ENCODE peak calls at places on chromosomes 3 and 15, in four cellular contexts. I, J, Z and Q are unnamed samples.

GRCh38 chr15:85289677-85290365 is 90.6 kb upstream of the AKAP13 start:
- DNase-seq in I (peak; percentile 13), J (no peak), Z (no peak), Q (peak; percentile 54)

GRCh38 chr15:50137893-50138292 is 18.9 kb upstream of the ATP8B4 start:
- DNase-seq in I (no peak), J (no peak), Z (no peak), Q (no peak)

GRCh38 chr3:136604961-136605360 is 147.2 kb downstream of the STAG1 start:
- DNase-seq in I (no peak), J (no peak), Z (no peak), Q (no peak)

GRCh38 chr15:70794596-70795310 is 31.4 kb upstream of the UACA start:
- DNase-seq in I (no peak), J (no peak), Z (no peak), Q (no peak)

GRCh38 chr3:42654331-42655201 is 1.1 kb downstream of the ZBTB47 start:
- DNase-seq in I (peak; percentile 44), J (no peak), Z (peak; percentile 91), Q (peak; percentile 76)

GRCh38 chr15:63598467-63599400 is 1.5 kb downstream of the FBXL22 start:
- DNase-seq in I (peak; percentile 32), J (no peak), Z (no peak), Q (no peak)

GRCh38 chr3:159787794-159788205 is 200.8 kb upstream of the IL12A start:
- DNase-seq in I (peak; percentile 64), J (no peak), Z (no peak), Q (no peak)

GRCh38 chr15:22980189-22981136 is at the start of gene CYFIP1:
- DNase-seq in I (peak; percentile 68), J (no peak), Z (peak; percentile 94), Q (peak; percentile 73)

GRCh38 chr3:149969110-149969944 is 1.4 kb downstream of the PFN2 start:
- DNase-seq in I (peak; percentile 78), J (no peak), Z (peak; percentile 25), Q (peak; percentile 52)

GRCh38 chr3:15819576-15819975 is 21.8 kb upstream of the ANKRD28 start:
- DNase-seq in I (no peak), J (no peak), Z (no peak), Q (no peak)

GRCh38 chr3:30289324-30289723 is 317.1 kb upstream of the TGFBR2 start:
- DNase-seq in I (peak; percentile 78), J (no peak), Z (no peak), Q (no peak)

GRCh38 chr3:56145410-56145809 is 322.9 kb downstream of the ERC2 start:
- DNase-seq in I (no peak), J (no peak), Z (no peak), Q (no peak)

GRCh38 chr3:126476166-126476975 is 680 bp upstream of the ZXDC start:
- DNase-seq in I (no peak), J (no peak), Z (no peak), Q (peak; percentile 56)

GRCh38 chr3:90102146-90102545 is 994.7 kb downstream of the EPHA3 start:
- DNase-seq in I (no peak), J (no peak), Z (no peak), Q (no peak)

GRCh38 chr3:43632269-43632733 is 10.5 kb upstream of the ANO10 start:
- DNase-seq in I (no peak), J (no peak), Z (peak; percentile 53), Q (no peak)

GRCh38 chr3:14119651-14120050 is 5.0 kb downstream of the CHCHD4 start:
- DNase-seq in I (no peak), J (no peak), Z (no peak), Q (no peak)

GRCh38 chr3:112319516-112320276 is 13.3 kb upstream of the CD200 start:
- DNase-seq in I (no peak), J (no peak), Z (no peak), Q (no peak)

DNA sequence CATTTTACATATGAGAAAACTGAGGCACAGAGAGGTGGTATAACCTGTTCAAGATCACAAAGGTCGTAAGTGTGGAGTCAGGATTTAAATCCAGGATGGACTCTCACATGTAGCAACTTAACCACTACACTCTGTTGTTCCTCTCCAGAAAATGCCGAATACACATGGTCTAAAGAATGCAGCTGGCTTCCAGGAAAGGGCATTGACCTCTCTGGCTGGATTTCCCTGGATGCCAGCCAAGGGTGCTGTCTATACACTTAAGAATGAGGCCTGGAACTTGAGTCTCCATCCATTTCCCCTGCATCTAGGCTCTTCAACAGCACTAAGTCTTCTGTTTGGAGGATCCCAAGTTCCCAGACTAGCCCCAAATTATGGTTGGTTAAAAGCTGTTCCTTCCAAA is 60.5 kb downstream of the CERS3 start:
- DNase-seq in I (no peak), J (no peak), Z (no peak), Q (no peak)
- TF ChIP-seq TARDBP in I (no peak), J (no peak), Z (no peak), Q (no peak)

DNA sequence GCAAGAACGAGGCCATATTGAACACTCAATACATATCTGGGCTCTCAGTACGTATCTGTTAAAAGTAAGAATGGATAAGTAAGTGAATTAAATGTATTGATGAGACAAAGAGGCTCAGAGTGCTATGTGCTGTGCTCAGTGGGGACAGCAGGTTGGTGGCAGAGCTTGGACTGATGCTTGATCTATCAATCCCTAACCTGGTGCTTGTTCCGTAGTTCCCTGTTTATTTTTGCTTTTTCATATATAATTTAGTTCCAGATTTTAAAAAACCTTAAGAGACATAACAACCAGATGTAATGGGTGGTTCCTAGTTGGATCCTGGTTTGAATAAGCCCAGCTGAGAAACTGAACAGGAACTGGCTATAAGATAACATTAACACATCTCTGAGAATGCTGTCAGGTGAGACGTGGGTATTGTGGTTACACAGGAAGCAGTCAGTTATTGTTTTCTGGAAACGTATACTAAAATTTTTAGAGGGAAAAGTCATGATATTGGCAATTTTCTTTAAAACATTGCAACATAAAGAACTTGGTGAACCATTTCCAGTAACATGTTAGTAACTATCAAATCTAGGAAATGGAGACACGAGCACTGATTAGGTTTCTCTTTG is 120.5 kb downstream of the FOXB1 start:
- DNase-seq in I (no peak), J (no peak), Z (no peak), Q (no peak)
- TF ChIP-seq SP1 in I (no peak), J (no peak), Z (no peak), Q (no peak)

GRCh38 chr15:86879250-86880229 is 799.9 kb downstream of the AGBL1 start:
- DNase-seq in I (no peak), J (no peak), Z (no peak), Q (no peak)
- TF ChIP-seq BHLHE40 in I (no peak), J (no peak), Z (no peak), Q (no peak)

GRCh38 chr15:92392462-92392861 is 1.2 kb upstream of the ST8SIA2 start:
- DNase-seq in I (no peak), J (no peak), Z (no peak), Q (no peak)
- TF ChIP-seq TARDBP in I (no peak), J (no peak), Z (no peak), Q (no peak)

GRCh38 chr15:44033894-44034293 is 161.2 kb downstream of the FRMD5 start:
- DNase-seq in I (no peak), J (no peak), Z (no peak), Q (no peak)

GRCh38 chr15:44034933-44035624 is 160.0 kb downstream of the FRMD5 start:
- DNase-seq in I (no peak), J (no peak), Z (no peak), Q (no peak)

GRCh38 chr15:44029940-44030568 is 165.0 kb downstream of the FRMD5 start:
- DNase-seq in I (no peak), J (no peak), Z (no peak), Q (no peak)

GRCh38 chr15:44035781-44036699 is 159.0 kb downstream of the FRMD5 start:
- DNase-seq in I (no peak), J (no peak), Z (no peak), Q (no peak)

DNA sequence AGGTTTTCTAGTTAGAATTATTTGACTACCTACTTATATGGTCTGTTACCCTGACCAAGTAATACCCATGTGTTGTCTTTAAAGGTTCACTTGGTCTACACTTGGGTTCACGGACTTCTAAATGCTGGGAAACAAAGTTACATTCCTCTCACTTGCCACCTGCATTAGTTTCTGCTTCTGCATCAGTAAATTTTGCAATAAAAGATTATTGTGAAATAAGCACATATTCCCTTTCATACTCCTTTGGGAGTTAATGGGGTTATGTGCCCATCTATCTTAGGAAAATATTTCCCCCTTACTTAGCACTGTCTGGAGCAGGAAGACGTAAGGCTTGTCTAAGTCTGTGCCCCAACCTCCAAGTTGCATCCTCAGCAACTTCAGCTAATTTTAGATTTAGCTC is 160.7 kb downstream of the FRMD5 start:
- DNase-seq in I (no peak), J (no peak), Z (no peak), Q (no peak)
- TF ChIP-seq SP1 in I (no peak), J (no peak), Z (no peak), Q (no peak)

DNA sequence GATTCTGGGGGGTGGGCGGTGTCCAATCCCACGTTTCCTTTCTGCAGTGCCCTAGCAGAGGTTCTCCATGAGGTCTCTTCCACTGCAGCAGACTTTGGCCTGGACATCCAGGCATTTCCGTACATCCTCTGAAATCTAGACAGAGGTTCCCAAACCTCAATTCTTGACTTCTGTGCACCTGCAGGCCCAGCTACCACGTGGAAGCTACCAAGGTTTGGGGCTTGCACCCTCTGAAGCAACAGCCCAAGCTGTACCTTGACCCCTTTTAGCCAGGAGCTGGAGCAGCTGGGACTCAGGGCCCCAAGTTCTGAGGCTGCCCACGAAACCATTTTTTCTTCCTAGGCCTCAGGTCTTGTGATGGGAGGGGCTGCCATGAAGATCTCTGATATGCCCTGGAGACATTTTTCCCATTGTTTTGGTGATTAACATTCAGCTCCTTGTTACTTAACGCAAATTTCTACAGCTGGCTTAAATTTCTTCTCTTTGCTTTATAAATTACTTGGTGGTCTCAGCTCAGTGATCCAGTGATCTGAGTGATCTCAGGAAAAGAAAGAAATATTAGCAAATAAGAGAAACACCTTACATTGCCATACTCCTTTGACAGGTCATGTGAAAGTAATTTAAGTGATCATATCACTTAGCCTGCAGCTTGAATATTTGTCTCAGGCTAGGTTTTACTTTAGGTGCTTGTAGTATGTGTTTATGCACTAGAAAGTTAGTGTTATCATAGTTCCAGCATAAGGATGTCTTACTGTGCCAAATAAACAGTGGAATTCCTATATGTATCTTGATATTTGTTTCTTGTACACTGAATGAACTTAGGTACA is 3.0 kb downstream of the SNAP23 start:
- DNase-seq in I (no peak), J (no peak), Z (no peak), Q (no peak)
- TF ChIP-seq BHLHE40 in I (no peak), J (no peak), Z (peak; percentile 53), Q (no peak)

DNA sequence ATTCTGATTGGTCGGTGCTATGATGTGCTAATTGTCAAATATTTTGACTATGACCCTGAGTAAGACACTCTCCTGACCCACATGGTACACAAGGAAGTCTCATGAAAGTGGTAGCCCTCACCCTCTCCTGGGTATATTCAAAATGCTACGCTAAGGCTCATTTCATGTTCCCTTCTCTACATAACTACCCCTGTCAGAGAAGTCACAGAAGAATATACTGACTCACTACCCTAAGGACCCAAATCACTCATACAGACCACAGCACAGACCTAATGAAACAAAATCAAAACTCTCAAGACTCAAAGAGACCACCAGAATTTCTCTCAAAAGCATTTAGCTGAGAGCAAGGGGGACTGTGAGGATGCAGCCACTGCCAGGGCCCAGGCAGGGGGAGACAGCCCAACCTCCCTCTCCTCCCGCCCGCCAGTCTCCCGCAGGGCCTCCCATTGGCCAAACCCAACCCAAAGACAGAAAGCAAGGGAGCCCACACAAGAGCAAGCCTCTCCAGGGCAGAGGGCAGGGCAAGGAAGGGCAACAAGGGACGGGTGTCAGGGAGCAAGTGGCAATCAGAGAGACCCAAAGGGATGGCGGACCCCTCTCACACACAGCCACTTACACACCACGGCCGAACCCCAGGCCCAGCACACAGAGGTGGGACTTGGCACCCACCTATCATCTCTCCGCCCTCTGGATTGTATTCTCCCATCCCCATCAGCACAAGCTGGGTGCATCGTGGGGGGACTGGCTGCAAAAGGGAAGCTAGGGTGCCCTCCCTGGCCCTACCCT is 41.7 kb downstream of the MEGF11 start:
- DNase-seq in I (no peak), J (no peak), Z (no peak), Q (no peak)
- TF ChIP-seq TARDBP in I (no peak), J (no peak), Z (no peak), Q (no peak)